ENCODE peak calls at places on chromosomes 13 and 19, in five cellular contexts. E is brain microvascular endothelial cell, Z is AG04450, Q is BJ, I is upper lobe of right lung. R is an unnamed sample. For H3K27me3, the result is how much of the 10 kb centered on the place peaks cover.

GRCh38 chr19:42028304-42029216 is 34.5 kb upstream of the ATP1A3 start:
- DNase-seq in E (no peak), Z (no peak), Q (no peak), I (no peak), R (no peak)

GRCh38 chr19:38893341-38893771 is 6.1 kb downstream of the SIRT2 start:
- DNase-seq in E (no peak), Z (no peak), Q (no peak), I (no peak), R (no peak)

GRCh38 chr13:37109080-37109678 is 3.7 kb upstream of the CSNK1A1L start:
- DNase-seq in E (peak), Z (peak), Q (no peak), I (no peak), R (peak)

GRCh38 chr13:104114111-104114510 is 1047.9 kb upstream of the SLC10A2 start:
- DNase-seq in E (no peak), Z (no peak), Q (no peak), I (no peak), R (no peak)

GRCh38 chr13:48123827-48124226 is 28.9 kb upstream of the MED4 start:
- DNase-seq in E (no peak), Z (no peak), Q (no peak), I (no peak), R (peak)

GRCh38 chr19:8335343-8336071 is 7.6 kb downstream of the KANK3 start:
- DNase-seq in E (no peak), Z (no peak), Q (no peak), I (peak), R (no peak)

GRCh38 chr19:768424-768823 is 17.5 kb downstream of the MISP start:
- DNase-seq in E (peak), Z (peak), Q (peak), I (no peak), R (peak)

GRCh38 chr13:40589285-40590109 is 76.9 kb downstream of the FOXO1 start:
- DNase-seq in E (peak), Z (no peak), Q (no peak), I (no peak), R (peak)

GRCh38 chr13:49560270-49561063 is 24.9 kb downstream of the RCBTB1 start:
- DNase-seq in E (peak), Z (peak), Q (no peak), I (no peak), R (peak)

GRCh38 chr19:41957838-41958366 is 1.2 kb downstream of the RABAC1 start:
- DNase-seq in E (peak), Z (peak), Q (peak), I (peak), R (peak)

GRCh38 chr19:2242092-2242537 is 5.5 kb downstream of the SF3A2 start:
- DNase-seq in E (no peak), Z (no peak), Q (no peak), I (no peak), R (no peak)

GRCh38 chr19:41691268-41691970 is 3.3 kb upstream of the CEACAM7 start:
- DNase-seq in E (no peak), Z (no peak), Q (no peak), I (peak), R (peak)

GRCh38 chr13:51479199-51479523 is 26.3 kb upstream of the INTS6 start:
- DNase-seq in E (no peak), Z (no peak), Q (no peak), I (no peak), R (peak)

GRCh38 chr13:71374471-71375041 is 492.4 kb downstream of the DACH1 start:
- DNase-seq in E (no peak), Z (no peak), Q (no peak), I (no peak), R (peak)

GRCh38 chr19:6644796-6645195 is 25.2 kb downstream of the TNFSF14 start:
- DNase-seq in E (no peak), Z (no peak), Q (no peak), I (no peak), R (no peak)

GRCh38 chr19:38849746-38850230 is at the start of gene HNRNPL:
- DNase-seq in E (no peak), Z (no peak), Q (no peak), I (peak), R (no peak)

GRCh38 chr13:97866346-97866745 is 87.1 kb upstream of the IPO5 start:
- DNase-seq in E (no peak), Z (no peak), Q (no peak), I (no peak), R (peak)

GRCh38 chr19:9953802-9954542 is 17.7 kb upstream of the OLFM2 start:
- DNase-seq in E (no peak), Z (no peak), Q (no peak), I (no peak), R (no peak)

GRCh38 chr13:24161010-24161775 is 673 bp downstream of the SPATA13 start:
- DNase-seq in E (no peak), Z (no peak), Q (no peak), I (no peak), R (no peak)

GRCh38 chr13:107258599-107259187 is 690.8 kb upstream of the ARGLU1 start:
- DNase-seq in E (no peak), Z (peak), Q (no peak), I (no peak), R (peak)

GRCh38 chr19:19539738-19540703 is 2.0 kb downstream of the CILP2 start:
- DNase-seq in E (peak), Z (no peak), Q (no peak), I (peak), R (peak)

GRCh38 chr13:39876258-39876657 is 220.8 kb downstream of the COG6 start:
- DNase-seq in E (peak), Z (peak), Q (peak), I (no peak), R (peak)

GRCh38 chr13:75480691-75481175 is 1.2 kb downstream of the TBC1D4 start:
- DNase-seq in E (no peak), Z (no peak), Q (no peak), I (peak), R (peak)

GRCh38 chr19:14536926-14537692 is 7.7 kb downstream of the TECR start:
- DNase-seq in E (peak), Z (no peak), Q (no peak), I (peak), R (peak)

GRCh38 chr13:101144808-101145419 is 271.4 kb downstream of the NALCN start:
- DNase-seq in E (peak), Z (peak), Q (no peak), I (no peak), R (peak)

GRCh38 chr19:35087393-35087792 is 28.2 kb upstream of the FXYD3 start:
- DNase-seq in E (no peak), Z (no peak), Q (no peak), I (no peak), R (no peak)

GRCh38 chr13:106453101-106453500 is 82.4 kb downstream of the EFNB2 start:
- DNase-seq in E (no peak), Z (no peak), Q (no peak), I (no peak), R (no peak)

GRCh38 chr13:71867101-71867814 is at the start of gene DACH1:
- DNase-seq in E (peak), Z (no peak), Q (no peak), I (peak), R (peak)

GRCh38 chr19:52946322-52947310 is 16.1 kb downstream of the ZNF816 start:
- DNase-seq in E (no peak), Z (no peak), Q (no peak), I (peak), R (no peak)
- H3K4me3 ChIP-seq in E (no peak), Z (no peak), Q (no peak), I (peak), R (no peak)

DNA sequence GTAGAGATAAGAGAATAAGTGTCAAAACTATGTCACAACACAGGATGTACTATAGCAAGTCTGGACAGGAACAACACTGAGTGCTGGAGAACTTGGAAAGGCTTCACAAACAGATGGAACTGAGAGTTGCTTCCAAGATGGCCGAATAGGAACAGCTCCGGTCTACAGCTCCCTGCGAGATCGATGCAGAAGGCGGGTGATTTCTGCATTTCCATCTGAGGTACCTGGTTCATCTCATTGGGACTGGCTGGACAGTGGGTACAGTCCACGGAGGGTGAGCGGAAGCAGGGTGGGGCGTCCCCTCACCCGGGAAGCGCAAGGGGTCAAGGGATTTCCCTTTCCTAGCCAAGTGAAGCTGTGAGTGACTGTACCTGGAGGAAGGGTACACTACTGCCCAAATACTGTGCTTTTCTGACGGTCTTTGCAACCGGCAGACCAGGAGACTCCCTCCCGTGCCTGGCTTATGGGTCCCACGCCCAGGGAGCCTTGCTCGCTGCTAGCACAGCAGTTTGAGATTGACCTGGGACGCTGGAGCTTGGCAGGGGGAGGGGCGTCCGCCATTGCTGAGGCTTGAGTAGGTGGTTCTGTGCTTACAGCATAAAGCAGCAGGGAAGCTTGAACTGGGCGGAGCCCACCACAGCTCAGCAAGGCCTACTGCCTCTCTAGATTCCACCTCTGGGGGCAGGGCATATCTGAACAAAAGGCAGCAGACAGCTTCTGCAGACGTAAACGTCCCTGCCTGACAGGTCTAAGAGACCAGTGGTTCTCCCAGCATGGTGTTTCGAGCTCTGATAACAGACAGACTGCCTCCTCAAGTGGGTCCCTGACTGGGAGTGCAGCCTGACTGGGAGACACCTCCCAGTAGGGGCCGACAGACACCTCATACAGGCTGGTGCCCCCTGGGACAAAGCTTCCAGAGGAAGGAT is 46.0 kb downstream of the USP12 start:
- DNase-seq in E (no peak), Z (no peak), Q (no peak), I (no peak), R (peak)
- TF ChIP-seq CTCF in E (no peak), Z (no peak), Q (no peak), I (no peak), R (no peak)

GRCh38 chr19:32232449-32232848 is 113.0 kb upstream of the ZNF507 start:
- DNase-seq in E (no peak), Z (no peak), Q (no peak), I (no peak), R (no peak)

GRCh38 chr19:32231691-32232090 is 113.7 kb upstream of the ZNF507 start:
- DNase-seq in E (no peak), Z (no peak), Q (no peak), I (no peak), R (no peak)

GRCh38 chr19:32233091-32233490 is 112.3 kb upstream of the ZNF507 start:
- DNase-seq in E (no peak), Z (no peak), Q (no peak), I (peak), R (no peak)

GRCh38 chr19:32233885-32234284 is 111.5 kb upstream of the ZNF507 start:
- DNase-seq in E (no peak), Z (no peak), Q (no peak), I (peak), R (no peak)

DNA sequence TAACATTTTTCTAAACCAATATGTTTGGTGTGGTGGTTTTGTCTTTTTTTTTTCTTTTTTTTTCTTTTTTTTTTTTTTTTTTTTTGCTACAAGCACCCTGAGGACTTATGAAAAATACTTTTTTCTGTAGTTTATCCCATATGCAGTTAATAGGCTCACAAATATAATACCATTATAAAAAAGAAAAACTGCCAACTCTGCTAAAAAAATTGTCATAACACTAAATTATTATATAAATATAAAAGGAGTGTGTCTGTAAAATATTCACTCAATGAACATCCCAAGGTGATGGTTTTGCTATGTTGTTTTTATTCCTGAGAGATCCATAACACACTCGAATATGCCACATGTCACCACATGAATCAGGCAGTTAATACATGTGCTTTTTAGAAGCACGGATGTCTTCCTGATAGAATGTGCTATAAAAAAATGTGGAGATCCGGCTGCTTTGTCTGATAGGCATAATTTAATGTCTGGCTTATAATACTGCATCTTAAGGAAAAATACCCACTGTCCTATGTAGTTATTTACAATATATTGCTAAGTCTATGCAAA is 110.7 kb upstream of the ZNF507 start:
- DNase-seq in E (no peak), Z (no peak), Q (no peak), I (no peak), R (no peak)
- H3K27me3 ChIP-seq in E (under half), Z (under half), Q (under half), I (under half), R (under half)

GRCh38 chr19:4084547-4084877 is 17.8 kb upstream of the ZBTB7A start:
- DNase-seq in E (no peak), Z (no peak), Q (no peak), I (no peak), R (no peak)
- H3K4me3 ChIP-seq in E (no peak), Z (no peak), Q (no peak), I (no peak), R (no peak)

DNA sequence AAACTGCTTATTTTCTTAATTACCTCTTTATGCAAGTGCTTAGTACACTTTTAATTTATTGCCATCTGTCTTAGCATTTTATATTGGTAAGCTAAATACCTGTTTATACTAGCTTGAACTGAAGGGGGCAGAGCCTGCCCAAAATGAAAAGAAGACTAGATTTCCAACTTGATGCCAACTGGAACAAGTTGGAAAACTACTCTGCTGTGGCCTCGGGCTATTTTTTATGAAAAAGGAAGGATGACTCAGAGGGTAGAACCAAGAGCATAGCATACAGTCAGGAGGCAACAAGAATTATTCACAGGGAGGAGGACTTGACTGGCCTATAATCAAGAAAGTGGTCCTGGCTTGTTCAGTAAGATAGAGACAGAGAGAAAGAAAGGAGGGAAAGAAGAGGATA is 150.3 kb downstream of the NDFIP2 start:
- DNase-seq in E (peak), Z (no peak), Q (peak), I (no peak), R (peak)
- TF ChIP-seq CTCF in E (peak), Z (peak), Q (peak), I (no peak), R (peak)

DNA sequence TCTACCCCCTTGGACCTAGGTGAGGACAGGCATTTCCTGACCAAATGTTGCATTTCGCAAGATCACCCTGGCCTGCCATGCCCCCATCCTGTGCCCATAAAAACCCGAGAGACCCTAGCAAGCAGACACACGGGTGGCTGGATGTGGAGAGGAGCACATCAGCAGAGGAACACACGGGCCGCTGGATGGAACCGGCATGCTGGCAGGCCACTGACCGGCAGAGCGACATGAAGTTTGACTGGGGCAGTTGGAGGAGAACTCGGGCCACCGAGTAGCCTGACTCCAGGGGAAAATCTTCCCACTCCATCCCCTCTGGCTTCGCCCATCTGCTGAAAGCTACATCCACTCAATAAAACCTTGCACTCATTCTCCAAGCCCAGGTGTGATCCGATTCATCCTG is 329.3 kb downstream of the FGF9 start:
- DNase-seq in E (no peak), Z (no peak), Q (no peak), I (no peak), R (no peak)
- H3K27me3 ChIP-seq in E (under half), Z (under half), Q (under half), I (under half), R (under half)

DNA sequence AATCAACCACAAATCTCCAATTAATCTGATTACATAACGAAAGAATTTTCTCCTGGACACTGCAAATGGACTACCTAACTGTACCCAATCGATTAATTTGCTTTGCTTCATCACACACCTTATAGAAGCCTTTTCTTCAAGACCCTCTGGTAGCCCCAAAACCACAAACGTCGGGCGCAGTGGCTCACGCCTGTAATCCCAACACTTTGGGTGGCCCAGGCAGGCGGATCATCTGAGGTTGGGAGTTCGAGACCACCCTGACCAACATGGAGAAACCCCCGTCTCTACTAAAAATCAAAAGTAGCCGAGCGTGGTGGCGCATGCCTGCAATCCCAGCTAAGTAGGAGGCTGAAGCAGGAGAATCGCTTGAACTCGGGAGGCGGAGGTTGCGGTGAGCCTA is 42.9 kb upstream of the ZNF429 start:
- DNase-seq in E (no peak), Z (no peak), Q (no peak), I (no peak), R (no peak)
- H3K4me3 ChIP-seq in E (no peak), Z (no peak), Q (no peak), I (no peak), R (no peak)

DNA sequence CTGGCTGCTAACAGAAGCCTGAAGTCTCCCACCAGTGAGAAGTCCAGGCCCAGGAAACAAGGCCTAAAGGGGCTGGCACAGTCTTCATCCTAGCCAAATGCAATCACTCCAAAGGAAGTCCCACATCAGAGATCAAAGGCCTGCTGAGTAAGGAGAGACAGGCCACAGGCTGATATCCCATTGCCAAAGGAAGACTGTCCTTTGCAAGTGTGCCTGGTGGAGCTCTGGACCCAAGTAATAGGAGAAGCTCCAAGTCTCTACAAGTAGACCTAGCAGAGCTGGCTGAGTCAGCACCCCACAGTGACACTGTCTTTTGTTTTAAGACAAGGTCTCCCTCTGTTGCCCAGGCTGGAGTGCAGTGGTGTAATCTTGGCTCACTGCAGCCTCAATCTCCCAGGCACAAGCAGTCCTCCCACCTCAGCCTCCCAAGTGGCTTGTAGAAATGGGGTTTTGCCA is 4.5 kb downstream of the DBP start:
- DNase-seq in E (no peak), Z (no peak), Q (no peak), I (no peak), R (peak)
- TF ChIP-seq CTCF in E (no peak), Z (no peak), Q (no peak), I (no peak), R (peak)

GRCh38 chr19:33905473-33905936 is 108.8 kb downstream of the KCTD15 start:
- DNase-seq in E (peak), Z (no peak), Q (no peak), I (peak), R (no peak)
- H3K27me3 ChIP-seq in E (under half), Z (under half), Q (under half), I (under half), R (under half)

DNA sequence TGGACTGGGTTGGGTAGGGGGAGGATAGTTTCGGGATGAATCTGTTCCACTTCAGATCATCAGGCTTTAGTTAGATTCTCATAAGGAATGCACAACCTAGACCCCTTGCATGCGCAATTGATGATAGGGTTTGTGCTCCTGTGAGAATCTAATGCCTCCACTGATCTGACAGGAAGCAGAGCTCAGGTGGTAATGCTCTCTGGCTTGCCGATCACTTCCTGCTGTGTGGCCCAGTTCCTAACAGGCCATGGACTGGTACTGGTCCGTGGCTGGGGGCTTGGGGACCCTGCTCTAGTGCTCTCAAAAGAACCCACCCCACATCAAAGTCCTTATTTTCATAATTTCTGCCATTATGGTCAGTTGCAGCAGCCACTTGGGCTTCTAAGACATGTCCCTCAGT is 30.1 kb downstream of the DNAJC3 start:
- DNase-seq in E (no peak), Z (no peak), Q (no peak), I (no peak), R (no peak)
- H3K4me3 ChIP-seq in E (no peak), Z (no peak), Q (no peak), I (no peak), R (no peak)

R was measured in bronchial epithelial cell.